ENCODE peak calls at places on chromosomes 11 and 22, in nine cellular contexts. C is endothelial cell of umbilical vein; Z is fibroblast of the aortic adventitia; W is psoas muscle; B is CD8-positive, alpha-beta T cell; H is prostate gland; Y is left ventricle myocardium inferior; I is colonic mucosa; T is LNCaP clone FGC. F is an unnamed sample.

GRCh38 chr11:125947419-125948277 is 1.8 kb downstream of the VSIG10L2 start:
- DNase-seq in C (no peak), H (no peak), T (no peak), W (no peak), I (no peak), Z (no peak), B (no peak), Y (no peak), F (no peak)

GRCh38 chr11:86800076-86800955 is at the start of gene PRSS23:
- DNase-seq in Y (peak; percentile 66), C (peak; percentile 77), H (peak; percentile 68), I (peak; percentile 77), W (peak; percentile 84), T (no peak), Z (peak; percentile 49), B (no peak), F (peak; percentile 66)

GRCh38 chr11:125624756-125625213 is at the start of gene CHEK1:
- DNase-seq in H (no peak), W (peak; percentile 47), Z (no peak), T (no peak), B (no peak), Y (no peak), C (no peak), I (no peak), F (no peak)

GRCh38 chr11:13289081-13289480 is 11.5 kb downstream of the BMAL1 start:
- DNase-seq in I (no peak), C (no peak), Y (no peak), B (no peak), T (no peak), H (no peak), W (no peak), Z (peak; percentile 62), F (peak; percentile 31)

GRCh38 chr11:76901144-76901543 is 40.4 kb downstream of the ACER3 start:
- DNase-seq in Y (no peak), T (no peak), W (no peak), H (no peak), B (no peak), C (no peak), I (no peak), Z (no peak), F (no peak)

GRCh38 chr11:70578371-70578770 is 180.0 kb downstream of the CTTN start:
- DNase-seq in W (peak; percentile 40), T (no peak), I (no peak), B (no peak), Y (no peak), C (no peak), H (no peak), Z (no peak), F (no peak)

GRCh38 chr11:58498464-58498863 is 9.4 kb downstream of the OR5B21 start:
- DNase-seq in Y (no peak), B (peak; percentile 62), H (no peak), T (no peak), Z (peak; percentile 11), W (no peak), I (no peak), C (no peak), F (no peak)

GRCh38 chr11:16184588-16184987 is 171.8 kb downstream of the SOX6 start:
- DNase-seq in Y (no peak), Z (peak; percentile 11), H (no peak), T (peak; percentile 35), W (no peak), I (peak; percentile 27), B (no peak), C (peak; percentile 40), F (peak; percentile 81)

GRCh38 chr11:132187814-132188213 is 817.4 kb downstream of the NTM start:
- DNase-seq in Z (peak; percentile 50), W (no peak), C (no peak), B (no peak), T (no peak), I (no peak), H (no peak), Y (no peak), F (peak; percentile 17)

GRCh38 chr11:12798609-12799011 is 124.4 kb downstream of the TEAD1 start:
- DNase-seq in Z (no peak), H (no peak), T (peak; percentile 25), B (no peak), Y (no peak), I (no peak), W (no peak), C (no peak), F (no peak)

GRCh38 chr11:74703211-74703610 is 28.0 kb downstream of the CHRDL2 start:
- DNase-seq in C (no peak), H (no peak), W (no peak), T (no peak), B (no peak), Z (no peak), Y (no peak), I (no peak), F (no peak)

GRCh38 chr11:76590631-76590950 is 80.0 kb downstream of the LRRC32 start:
- DNase-seq in W (no peak), Z (no peak), B (no peak), T (no peak), Y (no peak), H (no peak), I (no peak), C (no peak), F (no peak)

GRCh38 chr11:59943996-59944395 is 5.8 kb downstream of the OOSP1 start:
- DNase-seq in Z (no peak), I (no peak), W (no peak), B (no peak), H (no peak), Y (no peak), C (no peak), T (no peak), F (no peak)

GRCh38 chr11:30511408-30511807 is 74.7 kb downstream of the MPPED2 start:
- DNase-seq in B (no peak), T (no peak), H (no peak), W (no peak), Z (no peak), I (no peak), Y (no peak), C (no peak), F (no peak)

GRCh38 chr11:65505434-65506315 is 6.8 kb downstream of the MALAT1 start:
- DNase-seq in I (peak; percentile 65), T (no peak), W (no peak), Y (no peak), Z (peak; percentile 66), B (no peak), H (peak; percentile 45), C (peak; percentile 34), F (peak; percentile 63)

GRCh38 chr22:35191412-35191811 is 65.9 kb upstream of the HMGXB4 start:
- DNase-seq in T (peak; percentile 96), H (peak; percentile 86), Z (no peak), B (no peak), W (no peak), Y (no peak), C (peak; percentile 59), I (no peak), F (peak; percentile 57)

GRCh38 chr22:38006906-38007305 is 22.6 kb upstream of the SOX10 start:
- DNase-seq in B (no peak), C (no peak), H (no peak), I (no peak), T (no peak), Y (no peak), W (no peak), Z (no peak), F (no peak)

GRCh38 chr11:65110354-65110861 is 1.3 kb upstream of the TM7SF2 start:
- DNase-seq in B (peak; percentile 98), W (peak; percentile 91), Y (peak; percentile 86), H (peak; percentile 86), T (no peak), C (peak; percentile 87), Z (peak; percentile 83), I (peak; percentile 96), F (peak; percentile 78)

GRCh38 chr11:2460540-2461252 is 15.9 kb downstream of the KCNQ1 start:
- DNase-seq in H (no peak), T (no peak), I (peak; percentile 63), W (no peak), Y (no peak), C (no peak), Z (no peak), B (no peak), F (no peak)

GRCh38 chr11:65417702-65418430 is 4.7 kb upstream of the NEAT1 start:
- DNase-seq in T (no peak), B (peak; percentile 77), W (peak; percentile 90), Y (peak; percentile 46), H (peak; percentile 59), C (peak; percentile 26), I (no peak), Z (peak; percentile 61), F (peak; percentile 60)

GRCh38 chr11:72328366-72329224 is 84.6 kb upstream of the PHOX2A start:
- DNase-seq in Y (no peak), I (no peak), W (no peak), B (no peak), C (peak; percentile 64), Z (peak; percentile 86), T (no peak), H (no peak), F (peak; percentile 48)
- TF ChIP-seq CTCF in Y (peak; percentile 15), I (no peak), W (peak; percentile 16), B (no peak), C (no peak), Z (no peak), T (no peak), H (no peak), F (no peak)

GRCh38 chr22:22460060-22460459 is 48.5 kb downstream of the ZNF280B start:
- DNase-seq in B (no peak), H (no peak), Z (no peak), W (no peak), T (no peak), I (no peak), C (no peak), Y (no peak), F (no peak)
- H3K4me3 ChIP-seq in B (no peak overlapping the region), H (no peak overlapping the region), Z (no peak overlapping the region), W (no peak overlapping the region), T (no peak overlapping the region), I (no peak overlapping the region), C (no peak overlapping the region), Y (no peak overlapping the region), F (no peak overlapping the region)

DNA sequence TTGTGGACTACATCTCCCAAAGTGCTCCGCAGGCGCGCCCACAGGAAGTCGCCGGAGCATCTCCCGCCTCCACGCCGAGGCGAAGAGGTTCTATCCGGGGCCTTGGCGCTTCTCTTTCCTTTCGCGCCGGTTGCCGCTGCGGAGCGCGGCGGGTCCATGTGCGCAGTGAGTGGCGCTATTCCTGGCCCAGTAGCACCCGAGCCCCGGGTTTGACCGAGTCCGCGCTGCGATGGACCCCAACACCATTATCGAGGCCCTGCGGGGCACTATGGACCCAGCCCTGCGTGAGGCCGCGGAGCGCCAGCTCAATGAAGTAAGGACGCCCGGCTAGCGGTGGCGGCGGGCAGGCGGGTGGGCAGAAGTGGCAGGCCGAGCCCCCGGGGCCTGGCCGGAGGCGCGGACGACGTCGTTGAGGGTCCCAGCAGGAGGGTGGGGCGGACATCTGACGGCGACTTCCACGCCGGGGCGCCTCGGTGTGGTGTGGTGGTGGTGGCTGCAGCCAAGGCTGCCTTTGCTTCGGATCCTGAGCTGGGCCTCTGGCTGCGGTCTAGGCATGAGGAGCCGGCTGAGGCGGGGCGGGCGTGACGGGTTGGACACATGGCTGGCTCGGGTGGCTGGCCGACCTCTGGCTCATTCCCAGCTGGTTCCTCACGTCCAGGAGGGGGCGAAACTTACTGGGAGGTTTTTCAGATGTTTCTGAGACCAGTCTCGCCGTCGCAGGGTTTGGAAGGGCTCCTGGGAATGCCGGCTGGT is at the start of gene IPO7:
- DNase-seq in Z (peak; percentile 88), W (peak; percentile 95), C (peak; percentile 90), T (peak; percentile 73), Y (peak; percentile 90), H (peak; percentile 90), I (peak; percentile 92), B (peak; percentile 87), F (peak; percentile 93)
- TF ChIP-seq CTCF in Z (peak; percentile 39), W (peak; percentile 33), C (peak; percentile 49), T (peak; percentile 8), Y (peak; percentile 44), H (no peak), I (no peak), B (no peak), F (peak; percentile 45)

GRCh38 chr11:4916581-4916980 is 2.6 kb downstream of the OR51G2 start:
- DNase-seq in Y (no peak), T (no peak), H (no peak), B (no peak), Z (no peak), I (no peak), C (no peak), W (no peak), F (no peak)
- H3K4me3 ChIP-seq in Y (no peak overlapping the region), T (no peak overlapping the region), H (no peak overlapping the region), B (no peak overlapping the region), Z (no peak overlapping the region), I (no peak overlapping the region), C (no peak overlapping the region), W (no peak overlapping the region), F (no peak overlapping the region)

F was measured in astrocyte of the spinal cord.